ENCODE peak calls at places on chromosomes 16 and 17, in four cellular contexts. R is hippocampal formation; T is effector CD4-positive, alpha-beta T cell; C is uterus. H is an unnamed sample.

GRCh38 chr17:57114085-57114673 is 29.1 kb downstream of the AKAP1 start:
- DNase-seq in R (no peak), T (peak), C (peak), H (no peak)

GRCh38 chr17:6065351-6065750 is 4.8 kb upstream of the WSCD1 start:
- DNase-seq in R (no peak), T (no peak), C (no peak), H (no peak)

GRCh38 chr17:83080641-83081560 is 1.5 kb downstream of the METRNL start:
- DNase-seq in R (no peak), T (peak), C (peak), H (no peak)

GRCh38 chr16:61829631-61830030 is 206.6 kb downstream of the CDH8 start:
- DNase-seq in R (no peak), T (no peak), C (no peak), H (no peak)

GRCh38 chr17:65576939-65577338 is 15.5 kb upstream of the AXIN2 start:
- DNase-seq in R (no peak), T (no peak), C (no peak), H (no peak)

GRCh38 chr17:1592751-1593629 is 30.4 kb upstream of the PITPNA start:
- DNase-seq in R (no peak), T (no peak), C (no peak), H (no peak)

GRCh38 chr17:9676742-9677387 is 31.5 kb downstream of the USP43 start:
- DNase-seq in R (no peak), T (no peak), C (no peak), H (no peak)

GRCh38 chr16:19005561-19006445 is 22.1 kb downstream of the TMC7 start:
- DNase-seq in R (peak), T (no peak), C (no peak), H (peak)

GRCh38 chr17:17782425-17783120 is 54.2 kb downstream of the SREBF1 start:
- DNase-seq in R (no peak), T (no peak), C (peak), H (no peak)

H was measured in lower leg skin.